ENCODE peak calls at places on chromosomes 3 and 15, in nine cellular contexts. One of them, this sample, is unnamed.

GRCh38 chr3:122921791-122922651 is 105.5 kb downstream of the SEMA5B start:
- DNase-seq in adrenal gland: no peak
- DNase-seq in stimulated activated CD8-positive, alpha-beta memory T cell treated with anti-CD3 and anti-CD28 coated beads, Interleukin-2, amount 100 ng/mL, for 1 hour: no peak
- DNase-seq in endothelial cell: peak
- DNase-seq in glutamatergic neuron: no peak
- DNase-seq in astrocyte of the spinal cord: no peak
- DNase-seq in astrocyte of the hippocampus: no peak
- DNase-seq in colonic mucosa: no peak
- DNase-seq in fibroblast of villous mesenchyme: no peak
- DNase-seq in this sample: no peak

GRCh38 chr3:77081240-77081661 is 41.4 kb downstream of the ROBO2 start:
- DNase-seq in adrenal gland: peak
- DNase-seq in colonic mucosa: no peak
- DNase-seq in astrocyte of the spinal cord: peak
- DNase-seq in glutamatergic neuron: no peak
- DNase-seq in endothelial cell: no peak
- DNase-seq in fibroblast of villous mesenchyme: no peak
- DNase-seq in astrocyte of the hippocampus: peak
- DNase-seq in stimulated activated CD8-positive, alpha-beta memory T cell treated with anti-CD3 and anti-CD28 coated beads, Interleukin-2, amount 100 ng/mL, for 1 hour: no peak
- DNase-seq in this sample: peak

GRCh38 chr3:79314547-79314946 is 453.3 kb downstream of the ROBO1 start:
- DNase-seq in colonic mucosa: no peak
- DNase-seq in fibroblast of villous mesenchyme: no peak
- DNase-seq in astrocyte of the spinal cord: no peak
- DNase-seq in glutamatergic neuron: no peak
- DNase-seq in astrocyte of the hippocampus: no peak
- DNase-seq in endothelial cell: no peak
- DNase-seq in stimulated activated CD8-positive, alpha-beta memory T cell treated with anti-CD3 and anti-CD28 coated beads, Interleukin-2, amount 100 ng/mL, for 1 hour: no peak
- DNase-seq in adrenal gland: no peak
- DNase-seq in this sample: no peak

GRCh38 chr3:42991369-42992315 is 12.5 kb downstream of the GASK1A start:
- DNase-seq in endothelial cell: no peak
- DNase-seq in glutamatergic neuron: no peak
- DNase-seq in fibroblast of villous mesenchyme: no peak
- DNase-seq in astrocyte of the hippocampus: no peak
- DNase-seq in colonic mucosa: no peak
- DNase-seq in stimulated activated CD8-positive, alpha-beta memory T cell treated with anti-CD3 and anti-CD28 coated beads, Interleukin-2, amount 100 ng/mL, for 1 hour: no peak
- DNase-seq in adrenal gland: no peak
- DNase-seq in astrocyte of the spinal cord: no peak
- DNase-seq in this sample: no peak

GRCh38 chr15:51917493-51917892 is 54.1 kb downstream of the LEO1 start:
- DNase-seq in adrenal gland: peak
- DNase-seq in colonic mucosa: no peak
- DNase-seq in endothelial cell: peak
- DNase-seq in astrocyte of the hippocampus: peak
- DNase-seq in fibroblast of villous mesenchyme: peak
- DNase-seq in glutamatergic neuron: peak
- DNase-seq in astrocyte of the spinal cord: peak
- DNase-seq in stimulated activated CD8-positive, alpha-beta memory T cell treated with anti-CD3 and anti-CD28 coated beads, Interleukin-2, amount 100 ng/mL, for 1 hour: no peak
- DNase-seq in this sample: no peak

GRCh38 chr3:14680716-14681115 is 5.8 kb downstream of the C3orf20 start:
- DNase-seq in glutamatergic neuron: no peak
- DNase-seq in stimulated activated CD8-positive, alpha-beta memory T cell treated with anti-CD3 and anti-CD28 coated beads, Interleukin-2, amount 100 ng/mL, for 1 hour: no peak
- DNase-seq in endothelial cell: no peak
- DNase-seq in astrocyte of the spinal cord: no peak
- DNase-seq in fibroblast of villous mesenchyme: peak
- DNase-seq in astrocyte of the hippocampus: peak
- DNase-seq in colonic mucosa: no peak
- DNase-seq in adrenal gland: peak
- DNase-seq in this sample: no peak

GRCh38 chr15:77563768-77564167 is 68.9 kb downstream of the LINGO1 start:
- DNase-seq in astrocyte of the hippocampus: no peak
- DNase-seq in fibroblast of villous mesenchyme: no peak
- DNase-seq in adrenal gland: no peak
- DNase-seq in astrocyte of the spinal cord: no peak
- DNase-seq in endothelial cell: no peak
- DNase-seq in colonic mucosa: no peak
- DNase-seq in stimulated activated CD8-positive, alpha-beta memory T cell treated with anti-CD3 and anti-CD28 coated beads, Interleukin-2, amount 100 ng/mL, for 1 hour: no peak
- DNase-seq in glutamatergic neuron: no peak
- DNase-seq in this sample: no peak

GRCh38 chr3:4908066-4908768 is 71.0 kb upstream of the BHLHE40 start:
- DNase-seq in astrocyte of the spinal cord: no peak
- DNase-seq in stimulated activated CD8-positive, alpha-beta memory T cell treated with anti-CD3 and anti-CD28 coated beads, Interleukin-2, amount 100 ng/mL, for 1 hour: no peak
- DNase-seq in astrocyte of the hippocampus: no peak
- DNase-seq in glutamatergic neuron: no peak
- DNase-seq in adrenal gland: no peak
- DNase-seq in colonic mucosa: no peak
- DNase-seq in fibroblast of villous mesenchyme: no peak
- DNase-seq in endothelial cell: no peak
- DNase-seq in this sample: no peak

GRCh38 chr3:78751266-78751665 is 1016.5 kb downstream of the ROBO1 start:
- DNase-seq in stimulated activated CD8-positive, alpha-beta memory T cell treated with anti-CD3 and anti-CD28 coated beads, Interleukin-2, amount 100 ng/mL, for 1 hour: no peak
- DNase-seq in fibroblast of villous mesenchyme: no peak
- DNase-seq in glutamatergic neuron: no peak
- DNase-seq in adrenal gland: no peak
- DNase-seq in colonic mucosa: no peak
- DNase-seq in astrocyte of the spinal cord: no peak
- DNase-seq in astrocyte of the hippocampus: no peak
- DNase-seq in endothelial cell: no peak
- DNase-seq in this sample: no peak

GRCh38 chr15:99361541-99362185 is 110.4 kb downstream of the LRRC28 start:
- DNase-seq in stimulated activated CD8-positive, alpha-beta memory T cell treated with anti-CD3 and anti-CD28 coated beads, Interleukin-2, amount 100 ng/mL, for 1 hour: no peak
- DNase-seq in colonic mucosa: no peak
- DNase-seq in fibroblast of villous mesenchyme: peak
- DNase-seq in astrocyte of the spinal cord: peak
- DNase-seq in glutamatergic neuron: no peak
- DNase-seq in adrenal gland: no peak
- DNase-seq in astrocyte of the hippocampus: no peak
- DNase-seq in endothelial cell: no peak
- DNase-seq in this sample: no peak

GRCh38 chr3:150535204-150535603 is 11.1 kb downstream of the SERP1 start:
- DNase-seq in endothelial cell: no peak
- DNase-seq in stimulated activated CD8-positive, alpha-beta memory T cell treated with anti-CD3 and anti-CD28 coated beads, Interleukin-2, amount 100 ng/mL, for 1 hour: no peak
- DNase-seq in adrenal gland: no peak
- DNase-seq in astrocyte of the hippocampus: no peak
- DNase-seq in colonic mucosa: no peak
- DNase-seq in fibroblast of villous mesenchyme: no peak
- DNase-seq in glutamatergic neuron: no peak
- DNase-seq in astrocyte of the spinal cord: no peak
- DNase-seq in this sample: no peak

GRCh38 chr3:143343031-143343430 is 223.5 kb downstream of the CHST2 start:
- DNase-seq in adrenal gland: no peak
- DNase-seq in endothelial cell: no peak
- DNase-seq in glutamatergic neuron: no peak
- DNase-seq in astrocyte of the spinal cord: no peak
- DNase-seq in fibroblast of villous mesenchyme: no peak
- DNase-seq in colonic mucosa: no peak
- DNase-seq in stimulated activated CD8-positive, alpha-beta memory T cell treated with anti-CD3 and anti-CD28 coated beads, Interleukin-2, amount 100 ng/mL, for 1 hour: no peak
- DNase-seq in astrocyte of the hippocampus: no peak
- DNase-seq in this sample: no peak

GRCh38 chr3:101466465-101467309 is 46.3 kb downstream of the SENP7 start:
- DNase-seq in fibroblast of villous mesenchyme: no peak
- DNase-seq in colonic mucosa: peak
- DNase-seq in stimulated activated CD8-positive, alpha-beta memory T cell treated with anti-CD3 and anti-CD28 coated beads, Interleukin-2, amount 100 ng/mL, for 1 hour: peak
- DNase-seq in astrocyte of the hippocampus: no peak
- DNase-seq in endothelial cell: peak
- DNase-seq in astrocyte of the spinal cord: no peak
- DNase-seq in adrenal gland: peak
- DNase-seq in glutamatergic neuron: peak
- DNase-seq in this sample: peak

GRCh38 chr15:58309993-58310928 is 121.5 kb upstream of the LIPC start:
- DNase-seq in stimulated activated CD8-positive, alpha-beta memory T cell treated with anti-CD3 and anti-CD28 coated beads, Interleukin-2, amount 100 ng/mL, for 1 hour: no peak
- DNase-seq in adrenal gland: peak
- DNase-seq in fibroblast of villous mesenchyme: no peak
- DNase-seq in endothelial cell: no peak
- DNase-seq in colonic mucosa: no peak
- DNase-seq in astrocyte of the spinal cord: no peak
- DNase-seq in astrocyte of the hippocampus: no peak
- DNase-seq in glutamatergic neuron: no peak
- DNase-seq in this sample: peak

GRCh38 chr3:14719006-14719405 is 44.1 kb downstream of the C3orf20 start:
- DNase-seq in stimulated activated CD8-positive, alpha-beta memory T cell treated with anti-CD3 and anti-CD28 coated beads, Interleukin-2, amount 100 ng/mL, for 1 hour: no peak
- DNase-seq in colonic mucosa: no peak
- DNase-seq in astrocyte of the spinal cord: no peak
- DNase-seq in glutamatergic neuron: no peak
- DNase-seq in fibroblast of villous mesenchyme: peak
- DNase-seq in astrocyte of the hippocampus: no peak
- DNase-seq in endothelial cell: no peak
- DNase-seq in adrenal gland: no peak
- DNase-seq in this sample: no peak

GRCh38 chr15:66934315-66934930 is 131.0 kb upstream of the SMAD3 start:
- DNase-seq in astrocyte of the spinal cord: no peak
- DNase-seq in colonic mucosa: no peak
- DNase-seq in fibroblast of villous mesenchyme: no peak
- DNase-seq in astrocyte of the hippocampus: no peak
- DNase-seq in stimulated activated CD8-positive, alpha-beta memory T cell treated with anti-CD3 and anti-CD28 coated beads, Interleukin-2, amount 100 ng/mL, for 1 hour: no peak
- DNase-seq in endothelial cell: no peak
- DNase-seq in adrenal gland: no peak
- DNase-seq in glutamatergic neuron: no peak
- DNase-seq in this sample: no peak

GRCh38 chr3:43426388-43426787 is 140.0 kb downstream of the SNRK start:
- DNase-seq in stimulated activated CD8-positive, alpha-beta memory T cell treated with anti-CD3 and anti-CD28 coated beads, Interleukin-2, amount 100 ng/mL, for 1 hour: no peak
- DNase-seq in colonic mucosa: no peak
- DNase-seq in astrocyte of the spinal cord: no peak
- DNase-seq in adrenal gland: peak
- DNase-seq in endothelial cell: no peak
- DNase-seq in fibroblast of villous mesenchyme: no peak
- DNase-seq in glutamatergic neuron: peak
- DNase-seq in astrocyte of the hippocampus: peak
- DNase-seq in this sample: no peak

GRCh38 chr3:112974894-112975293 is at the start of gene CD200R1:
- DNase-seq in stimulated activated CD8-positive, alpha-beta memory T cell treated with anti-CD3 and anti-CD28 coated beads, Interleukin-2, amount 100 ng/mL, for 1 hour: no peak
- DNase-seq in glutamatergic neuron: no peak
- DNase-seq in astrocyte of the spinal cord: no peak
- DNase-seq in endothelial cell: no peak
- DNase-seq in colonic mucosa: no peak
- DNase-seq in astrocyte of the hippocampus: no peak
- DNase-seq in fibroblast of villous mesenchyme: no peak
- DNase-seq in adrenal gland: no peak
- DNase-seq in this sample: no peak

GRCh38 chr3:40116478-40117162 is 192.9 kb upstream of the EIF1B start:
- DNase-seq in adrenal gland: no peak
- DNase-seq in astrocyte of the hippocampus: peak
- DNase-seq in colonic mucosa: no peak
- DNase-seq in glutamatergic neuron: no peak
- DNase-seq in fibroblast of villous mesenchyme: no peak
- DNase-seq in endothelial cell: no peak
- DNase-seq in stimulated activated CD8-positive, alpha-beta memory T cell treated with anti-CD3 and anti-CD28 coated beads, Interleukin-2, amount 100 ng/mL, for 1 hour: no peak
- DNase-seq in astrocyte of the spinal cord: peak
- DNase-seq in this sample: no peak

GRCh38 chr15:79025201-79025600 is 65.4 kb downstream of the RASGRF1 start:
- DNase-seq in stimulated activated CD8-positive, alpha-beta memory T cell treated with anti-CD3 and anti-CD28 coated beads, Interleukin-2, amount 100 ng/mL, for 1 hour: no peak
- DNase-seq in glutamatergic neuron: no peak
- DNase-seq in colonic mucosa: no peak
- DNase-seq in astrocyte of the spinal cord: no peak
- DNase-seq in fibroblast of villous mesenchyme: no peak
- DNase-seq in adrenal gland: peak
- DNase-seq in endothelial cell: peak
- DNase-seq in astrocyte of the hippocampus: no peak
- DNase-seq in this sample: no peak

GRCh38 chr3:184085389-184085852 is 11.4 kb upstream of the HTR3E start:
- DNase-seq in astrocyte of the hippocampus: no peak
- DNase-seq in fibroblast of villous mesenchyme: peak
- DNase-seq in colonic mucosa: no peak
- DNase-seq in adrenal gland: no peak
- DNase-seq in glutamatergic neuron: no peak
- DNase-seq in stimulated activated CD8-positive, alpha-beta memory T cell treated with anti-CD3 and anti-CD28 coated beads, Interleukin-2, amount 100 ng/mL, for 1 hour: no peak
- DNase-seq in astrocyte of the spinal cord: no peak
- DNase-seq in endothelial cell: no peak
- DNase-seq in this sample: no peak